ENCODE peak calls at places on chromosomes 12 and 14, in six cellular contexts. E, H, O, X, N and L are unnamed samples.

GRCh38 chr12:19750116-19750644 is 310.9 kb downstream of the AEBP2 start:
- DNase-seq in E (no peak), H (no peak), O (no peak), X (no peak), N (no peak), L (no peak)

GRCh38 chr12:96140110-96140509 is 54.1 kb upstream of the ELK3 start:
- DNase-seq in E (no peak), H (no peak), O (peak; percentile 11), X (peak; percentile 81), N (no peak), L (no peak)

GRCh38 chr14:31466554-31466953 is 9.2 kb upstream of the DTD2 start:
- DNase-seq in E (no peak), H (no peak), O (no peak), X (no peak), N (no peak), L (no peak)

GRCh38 chr12:27319848-27320247 is 12.8 kb upstream of the BMAL2 start:
- DNase-seq in E (no peak), H (no peak), O (no peak), X (no peak), N (no peak), L (no peak)

GRCh38 chr12:462936-463705 is 3.4 kb downstream of the B4GALNT3 start:
- DNase-seq in E (no peak), H (peak; percentile 71), O (peak; percentile 73), X (no peak), N (no peak), L (peak; percentile 30)

GRCh38 chr12:111192657-111193056 is 176.2 kb downstream of the PHETA1 start:
- DNase-seq in E (no peak), H (no peak), O (peak; percentile 17), X (no peak), N (no peak), L (no peak)

GRCh38 chr14:28365510-28365909 is 401.1 kb upstream of the FOXG1 start:
- DNase-seq in E (no peak), H (no peak), O (no peak), X (no peak), N (no peak), L (no peak)

GRCh38 chr14:100691395-100692025 is 35.2 kb upstream of the DLK1 start:
- DNase-seq in E (no peak), H (peak; percentile 45), O (no peak), X (no peak), N (no peak), L (peak; percentile 32)

GRCh38 chr12:6627598-6627997 is 8.2 kb downstream of the LPAR5 start:
- DNase-seq in E (no peak), H (no peak), O (no peak), X (no peak), N (no peak), L (peak; percentile 75)

GRCh38 chr12:295132-295531 is 32.5 kb upstream of the SLC6A13 start:
- DNase-seq in E (no peak), H (no peak), O (no peak), X (no peak), N (no peak), L (no peak)

GRCh38 chr14:33569844-33570716 is 380.8 kb downstream of the EGLN3 start:
- DNase-seq in E (no peak), H (no peak), O (no peak), X (no peak), N (no peak), L (no peak)